ENCODE peak calls at places on chromosomes 12 and 14, in nine cellular contexts. Z is activated T-cell treated with anti-CD3 and anti-CD28 coated beads for 1 hour, H is activated gamma-delta T cell treated with Interleukin-2 at 50 U/mL for 16 hours, A is mucosa of descending colon, K is brain pericyte, C is NCI-H2171, N is transverse colon, T is iris pigment epithelial cell, L is HTR-8/SVneo. B is an unnamed sample.

GRCh38 chr14:76203086-76204001 is 51.6 kb downstream of the GPATCH2L start:
- DNase-seq in T (peak), H (no peak), N (no peak), A (no peak), L (peak), K (peak), C (no peak), Z (no peak), B (no peak)

GRCh38 chr14:89618821-89619551 is 202.0 kb upstream of the FOXN3 start:
- DNase-seq in L (peak), A (peak), H (peak), N (peak), T (peak), Z (peak), K (no peak), C (peak), B (peak)

GRCh38 chr12:19894049-19894448 is 454.8 kb downstream of the AEBP2 start:
- DNase-seq in K (no peak), C (no peak), A (no peak), T (peak), L (no peak), Z (no peak), H (no peak), N (no peak), B (peak)

GRCh38 chr14:105495990-105496830 is 5.2 kb downstream of the TEDC1 start:
- DNase-seq in N (no peak), K (no peak), C (no peak), T (no peak), H (no peak), A (no peak), Z (no peak), L (no peak), B (no peak)

GRCh38 chr14:54025661-54026060 is 69.0 kb upstream of the BMP4 start:
- DNase-seq in T (peak), A (no peak), C (no peak), L (peak), H (no peak), Z (no peak), K (no peak), N (no peak), B (no peak)

GRCh38 chr14:75427482-75428229 is at the start of gene JDP2:
- DNase-seq in A (peak), C (peak), K (no peak), Z (peak), N (peak), T (peak), H (peak), L (peak), B (peak)

GRCh38 chr12:109795023-109795422 is 38.2 kb downstream of the TRPV4 start:
- DNase-seq in T (peak), L (no peak), C (no peak), H (no peak), N (no peak), K (no peak), Z (no peak), A (no peak), B (peak)

GRCh38 chr14:40445020-40445419 is 1012.8 kb upstream of the FBXO33 start:
- DNase-seq in H (no peak), Z (no peak), L (no peak), C (no peak), A (no peak), K (no peak), T (no peak), N (no peak), B (no peak)

GRCh38 chr12:49936895-49937294 is 13.6 kb upstream of the AQP2 start:
- DNase-seq in L (no peak), N (no peak), K (no peak), Z (no peak), A (no peak), T (no peak), H (no peak), C (no peak), B (no peak)

B was measured in MV-4-11.